ENCODE peak calls at places on chromosomes 5 and 9, in nine cellular contexts. G is GM06990, O is left lung, W is MM.1S, Y is fibroblast of mammary gland, X is gastrocnemius medialis, M is stomach, R is body of pancreas, B is kidney epithelial cell. I is an unnamed sample.

GRCh38 chr9:117526674-117527073 is 111.8 kb upstream of the ASTN2 start:
- DNase-seq in G (no peak), O (no peak), W (no peak), Y (no peak), X (no peak), M (no peak), R (no peak), B (no peak), I (no peak)

GRCh38 chr9:35619800-35620158 is 1.6 kb upstream of the CD72 start:
- DNase-seq in G (peak; percentile 66), O (no peak), W (no peak), Y (no peak), X (no peak), M (no peak), R (no peak), B (no peak), I (peak; percentile 50)

GRCh38 chr5:127063236-127063913 is 9.9 kb downstream of the C5orf63 start:
- DNase-seq in G (no peak), O (no peak), W (no peak), Y (no peak), X (no peak), M (no peak), R (no peak), B (no peak), I (no peak)

GRCh38 chr9:71506821-71507220 is 261.5 kb downstream of the CEMIP2 start:
- DNase-seq in G (no peak), O (no peak), W (no peak), Y (peak; percentile 87), X (peak; percentile 8), M (no peak), R (no peak), B (peak; percentile 91), I (no peak)

GRCh38 chr9:4024281-4024680 is 275.6 kb downstream of the GLIS3 start:
- DNase-seq in G (no peak), O (no peak), W (no peak), Y (no peak), X (no peak), M (no peak), R (no peak), B (no peak), I (no peak)

GRCh38 chr5:168110384-168110783 is 181.1 kb upstream of the WWC1 start:
- DNase-seq in G (no peak), O (no peak), W (no peak), Y (no peak), X (no peak), M (no peak), R (no peak), B (no peak), I (no peak)

GRCh38 chr5:82364497-82364896 is 86.3 kb upstream of the RPS23 start:
- DNase-seq in G (no peak), O (no peak), W (no peak), Y (peak; percentile 79), X (no peak), M (no peak), R (no peak), B (no peak), I (no peak)

GRCh38 chr9:20476912-20477311 is 145.4 kb downstream of the MLLT3 start:
- DNase-seq in G (no peak), O (no peak), W (no peak), Y (no peak), X (no peak), M (no peak), R (no peak), B (no peak), I (no peak)

GRCh38 chr5:58926549-58926948 is 343.7 kb downstream of the RAB3C start:
- DNase-seq in G (no peak), O (no peak), W (no peak), Y (no peak), X (no peak), M (no peak), R (no peak), B (no peak), I (no peak)

GRCh38 chr5:58929726-58930125 is 346.9 kb downstream of the RAB3C start:
- DNase-seq in G (no peak), O (no peak), W (no peak), Y (peak; percentile 25), X (no peak), M (no peak), R (no peak), B (no peak), I (no peak)

GRCh38 chr5:58925627-58926545 is 343.0 kb downstream of the RAB3C start:
- DNase-seq in G (no peak), O (no peak), W (no peak), Y (no peak), X (no peak), M (no peak), R (no peak), B (no peak), I (no peak)

GRCh38 chr5:58924306-58924705 is 341.4 kb downstream of the RAB3C start:
- DNase-seq in G (no peak), O (no peak), W (no peak), Y (no peak), X (no peak), M (no peak), R (no peak), B (no peak), I (no peak)

GRCh38 chr5:58927174-58927573 is 344.3 kb downstream of the RAB3C start:
- DNase-seq in G (no peak), O (no peak), W (no peak), Y (no peak), X (no peak), M (no peak), R (no peak), B (no peak), I (no peak)
- H3K4me3 ChIP-seq in G (no peak overlapping the region), O (no peak overlapping the region), W (no peak overlapping the region), Y (no peak overlapping the region), X (no peak overlapping the region), M (no peak overlapping the region), R (no peak overlapping the region), B (no peak overlapping the region), I (no peak overlapping the region)

GRCh38 chr9:9913276-9913832 is 699.4 kb downstream of the PTPRD start:
- DNase-seq in G (no peak), O (no peak), W (no peak), Y (no peak), X (no peak), M (no peak), R (no peak), B (peak; percentile 42), I (no peak)

GRCh38 chr9:9914174-9914573 is 698.6 kb downstream of the PTPRD start:
- DNase-seq in G (no peak), O (no peak), W (no peak), Y (no peak), X (no peak), M (no peak), R (no peak), B (no peak), I (no peak)

GRCh38 chr9:9917400-9917799 is 695.4 kb downstream of the PTPRD start:
- DNase-seq in G (no peak), O (no peak), W (no peak), Y (no peak), X (no peak), M (no peak), R (no peak), B (no peak), I (no peak)

DNA sequence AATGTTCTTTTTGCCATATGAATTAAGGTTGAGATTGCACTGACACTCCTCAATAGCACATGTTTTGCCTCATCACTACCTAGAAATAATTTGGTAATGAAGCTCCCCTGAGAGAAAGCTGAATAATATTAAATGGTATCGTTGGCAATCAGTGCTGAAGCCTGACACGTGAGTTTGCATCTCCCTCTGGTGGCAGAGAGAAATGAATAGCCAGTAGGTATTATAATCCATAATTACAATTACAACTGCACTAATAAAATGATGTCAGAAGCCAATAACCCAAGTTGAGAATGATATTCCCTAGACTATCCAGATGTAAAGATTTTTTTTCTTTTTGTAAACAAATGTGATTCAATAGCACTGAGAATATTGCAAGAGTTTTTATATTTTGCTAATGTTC is 700.3 kb downstream of the PTPRD start:
- DNase-seq in G (no peak), O (no peak), W (peak; percentile 56), Y (peak; percentile 4), X (no peak), M (no peak), R (no peak), B (no peak), I (no peak)
- TF ChIP-seq CTCF in G (peak; percentile 39), O (no peak), W (peak; percentile 70), Y (peak; percentile 34), X (no peak), M (peak; percentile 16), R (no peak), B (peak; percentile 43), I (peak; percentile 11)

GRCh38 chr5:62718368-62718767 is 139.7 kb downstream of the LRRC70 start:
- DNase-seq in G (no peak), O (no peak), W (no peak), Y (peak; percentile 1), X (no peak), M (no peak), R (no peak), B (no peak), I (no peak)

GRCh38 chr5:62720036-62720441 is 141.4 kb downstream of the LRRC70 start:
- DNase-seq in G (peak; percentile 43), O (no peak), W (peak; percentile 93), Y (peak; percentile 26), X (no peak), M (peak; percentile 33), R (peak; percentile 17), B (peak; percentile 49), I (peak; percentile 0)

GRCh38 chr5:62714246-62714645 is 135.6 kb downstream of the LRRC70 start:
- DNase-seq in G (no peak), O (no peak), W (no peak), Y (no peak), X (no peak), M (no peak), R (no peak), B (no peak), I (no peak)

GRCh38 chr5:62719061-62719730 is 140.6 kb downstream of the LRRC70 start:
- DNase-seq in G (no peak), O (no peak), W (no peak), Y (no peak), X (no peak), M (no peak), R (no peak), B (peak; percentile 19), I (no peak)

GRCh38 chr5:62717211-62717927 is 138.8 kb downstream of the LRRC70 start:
- DNase-seq in G (no peak), O (no peak), W (no peak), Y (peak; percentile 0), X (no peak), M (no peak), R (no peak), B (no peak), I (no peak)
- H3K4me3 ChIP-seq in G (no peak overlapping the region), O (no peak overlapping the region), W (no peak overlapping the region), Y (no peak overlapping the region), X (no peak overlapping the region), M (no peak overlapping the region), R (no peak overlapping the region), B (no peak overlapping the region), I (no peak overlapping the region)

GRCh38 chr5:72268260-72268659 is 51.8 kb downstream of the MRPS27 start:
- DNase-seq in G (no peak), O (no peak), W (no peak), Y (no peak), X (no peak), M (no peak), R (no peak), B (no peak), I (no peak)

GRCh38 chr5:72270037-72270436 is 50.0 kb downstream of the MRPS27 start:
- DNase-seq in G (no peak), O (no peak), W (no peak), Y (no peak), X (no peak), M (no peak), R (no peak), B (no peak), I (no peak)

GRCh38 chr5:72268753-72269410 is 51.2 kb downstream of the MRPS27 start:
- DNase-seq in G (peak; percentile 30), O (peak; percentile 40), W (peak; percentile 58), Y (peak; percentile 52), X (no peak), M (peak; percentile 34), R (peak; percentile 44), B (no peak), I (peak; percentile 33)

GRCh38 chr5:72267685-72268084 is 52.4 kb downstream of the MRPS27 start:
- DNase-seq in G (no peak), O (no peak), W (no peak), Y (no peak), X (no peak), M (no peak), R (no peak), B (no peak), I (no peak)

GRCh38 chr5:72269411-72269780 is 50.6 kb downstream of the MRPS27 start:
- DNase-seq in G (no peak), O (no peak), W (no peak), Y (no peak), X (no peak), M (no peak), R (no peak), B (no peak), I (no peak)
- TF ChIP-seq CTCF in G (no peak), O (no peak), W (no peak), Y (no peak), X (no peak), M (no peak), R (no peak), B (no peak), I (no peak)

I was measured in GM12864.